ENCODE peak calls at places on chromosomes 1 and 21, in seven cellular contexts. T, C, X, N, F, G and E are unnamed samples.

GRCh38 chr21:42091899-42092508 is 20.9 kb downstream of the UMODL1 start:
- DNase-seq in G (no peak), N (no peak), X (no peak), T (peak; percentile 68), C (no peak), F (no peak), E (no peak)

GRCh38 chr1:174447866-174448530 is at the start of gene GPR52:
- DNase-seq in T (peak; percentile 10), N (no peak), G (no peak), F (no peak), C (no peak), X (no peak), E (no peak)

GRCh38 chr1:178630418-178630817 is 94.6 kb upstream of the RALGPS2 start:
- DNase-seq in N (no peak), F (no peak), X (no peak), T (no peak), C (no peak), G (no peak), E (no peak)

GRCh38 chr1:198880397-198880796 is 241.6 kb downstream of the PTPRC start:
- DNase-seq in N (no peak), C (no peak), T (no peak), F (no peak), X (no peak), G (no peak), E (no peak)

GRCh38 chr1:58815069-58815679 is 31.3 kb upstream of the JUN start:
- DNase-seq in C (peak; percentile 74), T (peak; percentile 96), F (peak; percentile 38), G (peak; percentile 83), X (peak; percentile 90), N (peak; percentile 95), E (peak; percentile 6)

GRCh38 chr1:182303778-182304177 is 87.8 kb downstream of the GLUL start:
- DNase-seq in G (no peak), F (no peak), T (no peak), N (no peak), C (no peak), X (no peak), E (no peak)

GRCh38 chr1:151834239-151834638 is 2.6 kb upstream of the RORC start:
- DNase-seq in F (no peak), C (no peak), X (no peak), G (no peak), T (no peak), N (no peak), E (no peak)

GRCh38 chr21:42321231-42321630 is 6.0 kb upstream of the TFF3 start:
- DNase-seq in T (no peak), N (no peak), C (no peak), F (no peak), X (peak; percentile 32), G (no peak), E (no peak)

GRCh38 chr1:7375329-7375728 is 395.8 kb upstream of the VAMP3 start:
- DNase-seq in T (no peak), G (no peak), C (no peak), F (no peak), X (no peak), N (no peak), E (no peak)

GRCh38 chr1:164708596-164708995 is 149.6 kb downstream of the PBX1 start:
- DNase-seq in X (no peak), G (no peak), F (no peak), T (no peak), N (no peak), C (no peak), E (no peak)

GRCh38 chr1:205256956-205257615 is 29.3 kb downstream of the TMCC2 start:
- DNase-seq in N (no peak), X (no peak), C (no peak), G (no peak), T (no peak), F (no peak), E (peak; percentile 48)

GRCh38 chr1:16212251-16212961 is at the start of gene ARHGEF19:
- DNase-seq in X (no peak), T (peak; percentile 82), C (no peak), G (peak; percentile 80), F (no peak), N (peak; percentile 81), E (no peak)

GRCh38 chr1:25620701-25621350 is 4.2 kb downstream of the MAN1C1 start:
- DNase-seq in G (no peak), F (no peak), N (no peak), X (no peak), T (peak; percentile 51), C (no peak), E (no peak)

GRCh38 chr1:40868051-40868723 is 6.0 kb upstream of the CITED4 start:
- DNase-seq in X (no peak), N (no peak), G (peak; percentile 61), F (no peak), C (no peak), T (no peak), E (no peak)

GRCh38 chr1:55490556-55490955 is 275.4 kb upstream of the USP24 start:
- DNase-seq in N (no peak), G (no peak), X (no peak), T (no peak), C (no peak), F (no peak), E (no peak)

GRCh38 chr1:203701606-203702005 is 63.4 kb upstream of the LAX1 start:
- DNase-seq in X (no peak), T (no peak), G (no peak), C (no peak), N (no peak), F (no peak), E (no peak)

DNA sequence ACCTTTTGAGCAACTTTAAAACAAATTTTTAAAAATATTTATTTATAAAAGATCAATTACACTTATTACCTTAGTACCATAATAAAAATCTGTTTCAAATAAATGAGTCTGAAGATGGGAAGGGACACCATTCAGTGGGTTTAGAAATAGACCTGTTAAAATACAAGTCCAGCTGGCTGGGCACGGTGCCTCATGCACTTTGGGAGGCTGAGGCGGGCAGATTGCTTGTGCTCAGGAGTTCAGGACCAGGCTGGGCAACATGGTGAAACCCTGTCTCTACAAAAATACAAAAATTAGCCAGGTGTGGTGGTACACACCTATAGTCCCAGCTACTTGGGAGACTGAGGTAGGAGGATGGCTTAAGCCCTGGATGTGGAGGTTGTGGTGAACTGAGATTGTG is 57.0 kb downstream of the ITSN1 start:
- DNase-seq in G (no peak), C (no peak), T (no peak), N (no peak), X (no peak), F (no peak), E (no peak)
- H3K27ac ChIP-seq in G (no peak overlapping the region), C (no peak overlapping the region), T (no peak overlapping the region), N (no peak overlapping the region), X (peak overlapping the region; percentile 63), F (no peak overlapping the region), E (no peak overlapping the region)

GRCh38 chr1:169689395-169689794 is 22.0 kb downstream of the SELL start:
- DNase-seq in T (no peak), G (no peak), N (no peak), X (no peak), F (no peak), C (no peak), E (no peak)
- H3K27ac ChIP-seq in T (no peak overlapping the region), G (no peak overlapping the region), N (no peak overlapping the region), X (no peak overlapping the region), F (peak overlapping the region; percentile 34), C (no peak overlapping the region), E (no peak overlapping the region)

GRCh38 chr21:27802816-27803475 is 836.1 kb upstream of the ADAMTS5 start:
- DNase-seq in C (no peak), X (no peak), N (no peak), T (peak; percentile 71), F (no peak), G (peak; percentile 12), E (peak; percentile 5)
- H3K27ac ChIP-seq in C (no peak overlapping the region), X (no peak overlapping the region), N (no peak overlapping the region), T (no peak overlapping the region), F (no peak overlapping the region), G (no peak overlapping the region), E (peak overlapping the region; percentile 69)

DNA sequence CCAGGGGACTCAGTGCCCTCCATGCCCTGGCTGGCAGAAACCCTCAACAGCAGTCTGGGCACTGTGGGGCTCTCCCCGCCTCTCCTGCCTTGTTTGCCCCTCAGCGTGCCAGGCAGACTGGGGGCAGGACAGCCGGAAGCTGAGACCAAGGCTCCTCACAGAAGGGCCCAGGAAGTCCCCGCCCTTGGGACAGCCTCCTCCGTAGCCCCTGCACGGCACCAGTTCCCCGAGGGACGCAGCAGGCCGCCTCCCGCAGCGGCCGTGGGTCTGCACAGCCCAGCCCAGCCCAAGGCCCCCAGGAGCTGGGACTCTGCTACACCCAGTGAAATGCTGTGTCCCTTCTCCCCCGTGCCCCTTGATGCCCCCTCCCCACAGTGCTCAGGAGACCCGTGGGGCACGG is 2.8 kb upstream of the TAS1R3 start:
- DNase-seq in T (no peak), X (no peak), N (no peak), F (no peak), C (no peak), G (no peak), E (no peak)
- H3K27ac ChIP-seq in T (no peak overlapping the region), X (no peak overlapping the region), N (no peak overlapping the region), F (no peak overlapping the region), C (no peak overlapping the region), G (no peak overlapping the region), E (no peak overlapping the region)